ENCODE peak calls at places on chromosomes 1 and 21, in seven cellular contexts. L, P, V, B, T, C and J are unnamed samples.

GRCh38 chr1:15213333-15213732 is 33.7 kb upstream of the FHAD1 start:
- DNase-seq in T (peak), C (no peak), P (no peak), V (no peak), L (no peak), B (no peak), J (no peak)

GRCh38 chr21:37071561-37072238 is 1.2 kb downstream of the PIGP start:
- DNase-seq in L (peak), V (peak), P (peak), T (peak), B (peak), C (peak), J (peak)

GRCh38 chr1:75641325-75641724 is 30.4 kb upstream of the SLC44A5 start:
- DNase-seq in P (no peak), B (no peak), C (no peak), L (no peak), T (no peak), V (no peak), J (no peak)

GRCh38 chr1:19336543-19336942 is 24.4 kb downstream of the SLC66A1 start:
- DNase-seq in C (no peak), T (peak), L (no peak), V (no peak), B (no peak), P (no peak), J (no peak)

GRCh38 chr1:221862971-221863370 is 121.1 kb upstream of the DUSP10 start:
- DNase-seq in L (no peak), B (no peak), C (no peak), V (no peak), P (no peak), T (no peak), J (no peak)

GRCh38 chr1:37174876-37175275 is 140.6 kb upstream of the GRIK3 start:
- DNase-seq in T (no peak), V (no peak), L (no peak), P (no peak), B (no peak), C (no peak), J (no peak)

GRCh38 chr21:36255650-36256047 is 64.3 kb upstream of the MORC3 start:
- DNase-seq in P (no peak), T (no peak), L (no peak), B (no peak), C (no peak), V (no peak), J (no peak)

GRCh38 chr1:176541663-176542062 is 78.7 kb downstream of the PAPPA2 start:
- DNase-seq in T (no peak), V (no peak), P (no peak), C (no peak), L (no peak), B (no peak), J (no peak)

GRCh38 chr1:42937141-42937696 is 21.4 kb downstream of the SLC2A1 start:
- DNase-seq in B (peak), L (no peak), P (no peak), C (peak), V (no peak), T (peak), J (peak)

GRCh38 chr1:240599299-240599698 is 12.7 kb downstream of the GREM2 start:
- DNase-seq in B (no peak), L (no peak), V (no peak), P (no peak), C (no peak), T (no peak), J (no peak)

GRCh38 chr1:12515234-12515633 is 102.8 kb downstream of the DHRS3 start:
- DNase-seq in L (no peak), B (no peak), C (peak), T (no peak), P (no peak), V (no peak), J (no peak)

GRCh38 chr1:173161510-173162221 is 45.5 kb downstream of the TNFSF4 start:
- DNase-seq in B (no peak), C (no peak), P (no peak), L (no peak), T (peak), V (no peak), J (no peak)

GRCh38 chr1:43545686-43546387 is 15.2 kb downstream of the PTPRF start:
- DNase-seq in P (peak), T (no peak), B (peak), V (peak), L (peak), C (no peak), J (peak)

GRCh38 chr1:87072904-87073303 is 158.5 kb downstream of the HS2ST1 start:
- DNase-seq in V (no peak), C (no peak), T (no peak), L (no peak), B (no peak), P (no peak), J (no peak)

GRCh38 chr1:54507471-54507870 is 40.6 kb upstream of the ACOT11 start:
- DNase-seq in T (no peak), L (no peak), C (no peak), B (no peak), V (no peak), P (no peak), J (no peak)

GRCh38 chr21:31293986-31294385 is 50.1 kb downstream of the TIAM1 start:
- DNase-seq in V (no peak), T (peak), P (no peak), B (peak), C (no peak), L (no peak), J (no peak)

GRCh38 chr1:85938829-85939228 is 217.7 kb downstream of the COL24A1 start:
- DNase-seq in L (no peak), C (no peak), B (no peak), T (no peak), P (no peak), V (no peak), J (no peak)

GRCh38 chr1:102002057-102002456 is 5.3 kb upstream of the OLFM3 start:
- DNase-seq in B (no peak), V (no peak), P (no peak), T (no peak), C (no peak), L (no peak), J (no peak)

GRCh38 chr1:64320899-64321624 is 117.6 kb downstream of the UBE2U start:
- DNase-seq in L (no peak), P (no peak), V (no peak), C (no peak), T (no peak), B (no peak), J (no peak)

GRCh38 chr1:22578732-22579361 is 15.6 kb downstream of the EPHA8 start:
- DNase-seq in T (no peak), L (no peak), P (no peak), B (no peak), C (no peak), V (no peak), J (no peak)

GRCh38 chr21:38660333-38661295 is 145.1 kb upstream of the ETS2 start:
- DNase-seq in C (no peak), B (no peak), P (peak), L (no peak), T (no peak), V (peak), J (peak)

GRCh38 chr1:198967566-198967965 is 328.7 kb downstream of the PTPRC start:
- DNase-seq in T (no peak), B (no peak), C (no peak), V (no peak), L (no peak), P (no peak), J (no peak)

GRCh38 chr1:180527270-180527669 is 24.9 kb upstream of the ACBD6 start:
- DNase-seq in C (no peak), T (peak), V (no peak), L (no peak), P (no peak), B (peak), J (no peak)

DNA sequence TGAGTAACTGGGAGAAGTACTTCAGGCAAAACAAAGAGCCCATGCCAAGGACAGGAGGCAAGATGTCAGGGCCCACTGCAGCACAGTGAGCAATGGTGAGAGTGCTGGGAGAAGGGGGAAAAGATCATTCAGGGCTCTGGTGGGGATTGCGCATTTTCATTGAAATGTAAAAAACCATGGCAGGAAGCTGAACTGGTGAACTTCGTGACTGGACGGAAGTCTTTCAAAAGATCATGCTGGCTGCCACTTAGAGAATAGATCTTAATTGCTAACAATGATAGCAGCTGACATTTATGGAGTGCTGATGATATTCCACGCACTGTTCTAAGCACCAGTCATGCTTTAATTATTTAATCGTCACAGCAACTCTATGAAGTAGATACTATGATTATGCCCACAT is 107.0 kb downstream of the TGFBR3 start:
- DNase-seq in B (no peak), V (no peak), T (no peak), L (no peak), P (no peak), C (no peak), J (no peak)
- TF ChIP-seq POLR2A in B (no peak), V (no peak), T (no peak), L (no peak), P (no peak), C (no peak), J (no peak)

GRCh38 chr1:93345633-93346471 is at the start of gene DR1:
- DNase-seq in P (peak), C (peak), T (peak), L (peak), V (peak), B (peak), J (peak)
- TF ChIP-seq POLR2A in P (peak), C (peak), T (peak), L (peak), V (peak), B (peak), J (peak)

GRCh38 chr1:10856253-10856683 is 59.8 kb upstream of the CASZ1 start:
- DNase-seq in V (no peak), L (no peak), B (no peak), T (no peak), P (no peak), C (no peak), J (no peak)

GRCh38 chr1:10860218-10860617 is 63.8 kb upstream of the CASZ1 start:
- DNase-seq in T (no peak), V (no peak), P (no peak), B (no peak), L (no peak), C (no peak), J (no peak)

GRCh38 chr1:10857689-10858088 is 61.2 kb upstream of the CASZ1 start:
- DNase-seq in T (no peak), L (no peak), C (no peak), V (peak), B (no peak), P (no peak), J (no peak)

GRCh38 chr1:10854856-10855459 is 58.5 kb upstream of the CASZ1 start:
- DNase-seq in L (no peak), B (no peak), T (no peak), V (no peak), P (no peak), C (no peak), J (no peak)

DNA sequence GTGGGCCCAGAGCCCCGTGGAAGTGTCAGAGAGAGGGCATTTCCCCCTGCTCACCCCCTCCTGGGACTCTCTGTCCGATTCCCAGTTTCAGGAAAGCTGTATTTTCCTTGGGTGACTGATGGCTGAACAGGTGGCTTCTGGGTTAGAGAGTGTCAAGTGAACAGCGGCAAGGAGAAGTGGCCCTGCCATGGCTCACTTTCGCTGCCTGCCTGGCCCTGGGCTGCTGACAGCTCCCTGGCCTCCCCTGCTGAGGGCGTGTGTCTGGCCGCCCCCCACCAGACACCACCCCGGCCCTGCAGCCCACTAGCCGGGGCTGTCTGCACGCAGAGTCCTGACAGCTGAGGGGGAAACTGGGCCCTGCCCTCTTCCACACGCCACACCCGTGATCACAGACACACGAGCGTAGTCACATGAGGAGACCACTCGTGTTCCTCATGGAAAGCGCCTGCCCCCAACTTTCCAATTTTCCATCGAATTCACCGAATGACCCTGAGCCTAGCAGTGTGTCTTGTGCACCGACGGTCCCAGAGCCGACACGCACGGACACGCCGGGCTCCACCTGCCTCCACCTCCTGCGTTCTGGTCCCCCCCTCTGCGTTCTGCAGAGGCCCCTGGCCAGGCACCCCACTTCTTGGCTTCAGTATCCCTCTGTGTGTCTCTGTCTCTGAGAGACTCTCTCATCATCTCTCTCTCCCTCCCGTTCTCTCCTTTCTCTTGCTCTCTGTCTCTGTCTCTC is 60.6 kb upstream of the CASZ1 start:
- DNase-seq in P (no peak), L (no peak), C (no peak), T (no peak), V (no peak), B (no peak), J (no peak)
- TF ChIP-seq POLR2A in P (no peak), L (no peak), C (no peak), T (no peak), V (no peak), B (no peak), J (no peak)

GRCh38 chr1:223707270-223708000 is 4.9 kb upstream of the CAPN2 start:
- DNase-seq in V (peak), T (peak), P (peak), L (peak), C (peak), B (peak), J (peak)

GRCh38 chr1:223708651-223709268 is 3.6 kb upstream of the CAPN2 start:
- DNase-seq in T (no peak), P (no peak), C (no peak), V (no peak), L (no peak), B (no peak), J (no peak)

GRCh38 chr1:223706077-223706988 is 6.0 kb upstream of the CAPN2 start:
- DNase-seq in T (peak), C (no peak), P (peak), V (no peak), L (no peak), B (peak), J (no peak)

GRCh38 chr1:223709598-223709997 is 2.7 kb upstream of the CAPN2 start:
- DNase-seq in T (peak), V (no peak), C (no peak), L (no peak), P (no peak), B (peak), J (no peak)

DNA sequence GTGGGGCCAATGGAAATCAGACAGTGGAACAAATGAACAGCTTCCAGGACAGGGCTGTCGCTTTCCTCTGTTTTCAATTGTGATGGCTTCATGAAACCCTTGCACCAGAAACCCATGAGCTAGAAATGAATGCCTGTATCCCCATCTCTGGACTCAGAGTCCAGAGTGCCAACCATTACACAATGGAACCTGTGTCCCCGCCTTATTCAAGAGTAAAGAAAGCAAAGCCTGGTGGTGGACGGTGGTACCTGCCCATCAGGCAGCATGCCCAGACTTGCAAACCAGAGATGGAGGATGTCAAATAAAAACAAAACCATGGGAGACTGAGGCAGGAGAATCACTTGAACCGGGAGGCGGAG is 4.4 kb upstream of the CAPN2 start:
- DNase-seq in C (no peak), T (no peak), L (no peak), B (peak), V (no peak), P (no peak), J (no peak)
- TF ChIP-seq POLR2A in C (no peak), T (no peak), L (no peak), B (no peak), V (no peak), P (no peak), J (no peak)

GRCh38 chr1:153728305-153729066 is 636 bp downstream of the INTS3 start:
- DNase-seq in L (peak), P (peak), V (peak), B (peak), T (peak), C (peak), J (peak)

GRCh38 chr1:153723687-153724086 is 4.2 kb upstream of the INTS3 start:
- DNase-seq in P (no peak), T (no peak), L (no peak), V (no peak), B (no peak), C (no peak), J (no peak)

GRCh38 chr1:153730468-153730988 is 2.7 kb downstream of the INTS3 start:
- DNase-seq in B (no peak), C (no peak), P (no peak), L (no peak), V (no peak), T (no peak), J (no peak)

GRCh38 chr1:153727463-153728304 is at the start of gene INTS3:
- DNase-seq in C (peak), T (peak), B (peak), V (peak), L (peak), P (peak), J (peak)
- TF ChIP-seq POLR2A in C (peak), T (peak), B (peak), V (no peak), L (peak), P (peak), J (peak)

GRCh38 chr1:26696645-26697440 is 1.0 kb downstream of the ARID1A start:
- DNase-seq in P (peak), C (peak), B (no peak), T (no peak), V (peak), L (peak), J (no peak)
- TF ChIP-seq POLR2A in P (no peak), C (no peak), B (no peak), T (no peak), V (peak), L (peak), J (no peak)

GRCh38 chr1:47161298-47162040 is 24.2 kb downstream of the CYP4A22 start:
- DNase-seq in B (no peak), T (no peak), P (no peak), C (no peak), V (no peak), L (no peak), J (no peak)
- TF ChIP-seq POLR2A in B (no peak), T (no peak), P (no peak), C (no peak), V (no peak), L (no peak), J (no peak)

GRCh38 chr1:235931181-235931738 is 64.6 kb upstream of the LYST start:
- DNase-seq in L (no peak), B (no peak), T (no peak), C (no peak), P (no peak), V (no peak), J (no peak)
- TF ChIP-seq POLR2A in L (no peak), B (no peak), T (no peak), C (no peak), P (no peak), V (no peak), J (no peak)

DNA sequence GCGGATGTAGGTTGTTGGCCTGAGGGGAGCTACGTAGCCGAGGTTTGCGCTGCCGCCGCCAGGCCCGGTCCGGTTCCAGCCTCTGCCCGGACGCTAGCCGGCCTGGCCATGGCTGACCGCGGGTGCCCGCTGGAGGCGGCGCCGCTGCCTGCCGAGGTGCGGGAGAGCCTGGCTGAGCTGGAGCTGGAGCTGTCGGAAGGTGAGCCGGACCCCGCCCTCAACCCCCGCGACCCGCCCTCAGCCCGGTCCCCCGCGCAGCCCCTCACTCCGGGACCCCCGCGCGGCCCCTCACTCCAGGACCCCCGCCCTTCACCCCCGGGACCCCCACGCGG is 299 bp downstream of the DIP2A start:
- DNase-seq in L (no peak), V (no peak), C (no peak), T (no peak), P (no peak), B (no peak), J (no peak)
- TF ChIP-seq POLR2A in L (no peak), V (no peak), C (no peak), T (no peak), P (no peak), B (peak), J (no peak)